ENCODE peak calls at places on chromosome 4, in ten cellular contexts. E is pancreas, I is fibroblast of mammary gland, O is uterus, H is Peyer's patch, U is thoracic aorta, J is AG04450, Z is OCI-LY7, C is transverse colon, P is lower lobe of right lung. K is an unnamed sample.
A peak's percentile ranks its signal among the peaks of the same experiment; 100 is the strongest.

GRCh38 chr4:2413821-2414610 is 4.4 kb downstream of the ZFYVE28 start:
- DNase-seq in P (peak; percentile 43), C (peak; percentile 87), O (no peak), H (peak; percentile 92), E (no peak), Z (no peak), J (no peak), U (no peak), I (no peak), K (no peak)

GRCh38 chr4:2258091-2259035 is 3.5 kb downstream of the MXD4 start:
- DNase-seq in U (peak; percentile 1), Z (no peak), H (no peak), P (peak; percentile 43), J (no peak), O (peak; percentile 17), I (no peak), E (no peak), C (peak; percentile 7), K (no peak)

GRCh38 chr4:157043131-157043530 is 32.8 kb upstream of the GLRB start:
- DNase-seq in U (no peak), E (no peak), J (peak; percentile 6), H (no peak), Z (no peak), I (peak; percentile 52), O (no peak), C (no peak), P (no peak), K (no peak)

GRCh38 chr4:150080335-150080734 is 2.1 kb downstream of the DCLK2 start:
- DNase-seq in J (no peak), H (no peak), I (peak; percentile 20), E (no peak), Z (no peak), P (no peak), U (no peak), O (no peak), C (no peak), K (no peak)

GRCh38 chr4:71687057-71687456 is 96.8 kb downstream of the GC start:
- DNase-seq in O (no peak), I (no peak), P (no peak), H (no peak), Z (no peak), E (no peak), C (no peak), J (no peak), U (no peak), K (no peak)

GRCh38 chr4:104128031-104128849 is 366.5 kb downstream of the CXXC4 start:
- DNase-seq in I (no peak), E (no peak), J (no peak), C (no peak), H (no peak), P (no peak), Z (no peak), U (no peak), O (no peak), K (no peak)

GRCh38 chr4:28518781-28519180 is 1658.1 kb downstream of the STIM2 start:
- DNase-seq in H (no peak), I (peak; percentile 59), P (no peak), J (no peak), O (no peak), U (no peak), Z (no peak), C (no peak), E (no peak), K (no peak)

GRCh38 chr4:20544645-20545044 is 155.6 kb upstream of the PACRGL start:
- DNase-seq in J (no peak), C (no peak), Z (peak; percentile 17), E (no peak), P (no peak), O (no peak), I (peak; percentile 65), H (no peak), U (no peak), K (no peak)

GRCh38 chr4:158169931-158170690 is 2.7 kb downstream of the GASK1B start:
- DNase-seq in H (no peak), O (no peak), C (no peak), Z (no peak), U (no peak), I (peak; percentile 53), E (no peak), P (no peak), J (no peak), K (no peak)

GRCh38 chr4:62377700-62378099 is 1177.6 kb downstream of the ADGRL3 start:
- DNase-seq in I (no peak), U (no peak), C (no peak), P (no peak), H (no peak), E (no peak), Z (no peak), O (no peak), J (no peak), K (no peak)

GRCh38 chr4:73446336-73446938 is 10.4 kb downstream of the AFP start:
- DNase-seq in P (no peak), U (no peak), E (no peak), I (peak; percentile 70), H (no peak), C (no peak), Z (peak; percentile 78), J (no peak), O (no peak), K (no peak)

GRCh38 chr4:153651961-153652784 is 31.9 kb upstream of the TLR2 start:
- DNase-seq in J (no peak), H (no peak), P (no peak), U (no peak), E (no peak), O (no peak), I (peak; percentile 77), C (no peak), Z (no peak), K (no peak)

GRCh38 chr4:65789850-65790249 is 119.6 kb upstream of the EPHA5 start:
- DNase-seq in O (no peak), H (no peak), E (no peak), Z (no peak), P (no peak), C (no peak), J (no peak), U (no peak), I (peak; percentile 1), K (no peak)

GRCh38 chr4:19358015-19358414 is 893.7 kb upstream of the SLIT2 start:
- DNase-seq in H (no peak), P (no peak), Z (no peak), E (no peak), C (no peak), O (no peak), J (no peak), I (peak; percentile 72), U (no peak), K (no peak)

GRCh38 chr4:26326791-26327190 is 6.0 kb downstream of the RBPJ start:
- DNase-seq in Z (no peak), I (peak; percentile 92), H (no peak), E (no peak), C (no peak), U (no peak), P (no peak), J (peak; percentile 89), O (no peak), K (no peak)

GRCh38 chr4:26322349-26322748 is 1.5 kb downstream of the RBPJ start:
- DNase-seq in H (no peak), P (no peak), C (no peak), O (no peak), E (no peak), Z (no peak), I (no peak), U (no peak), J (no peak), K (no peak)

GRCh38 chr4:26325191-26325590 is 4.4 kb downstream of the RBPJ start:
- DNase-seq in I (peak; percentile 69), E (no peak), P (no peak), O (no peak), H (no peak), U (no peak), C (no peak), Z (peak; percentile 57), J (no peak), K (no peak)

GRCh38 chr4:26321326-26322276 is 787 bp downstream of the RBPJ start:
- DNase-seq in J (no peak), E (no peak), C (peak; percentile 37), O (peak; percentile 18), U (no peak), H (peak; percentile 51), I (no peak), Z (peak; percentile 50), P (peak; percentile 54), K (no peak)

DNA sequence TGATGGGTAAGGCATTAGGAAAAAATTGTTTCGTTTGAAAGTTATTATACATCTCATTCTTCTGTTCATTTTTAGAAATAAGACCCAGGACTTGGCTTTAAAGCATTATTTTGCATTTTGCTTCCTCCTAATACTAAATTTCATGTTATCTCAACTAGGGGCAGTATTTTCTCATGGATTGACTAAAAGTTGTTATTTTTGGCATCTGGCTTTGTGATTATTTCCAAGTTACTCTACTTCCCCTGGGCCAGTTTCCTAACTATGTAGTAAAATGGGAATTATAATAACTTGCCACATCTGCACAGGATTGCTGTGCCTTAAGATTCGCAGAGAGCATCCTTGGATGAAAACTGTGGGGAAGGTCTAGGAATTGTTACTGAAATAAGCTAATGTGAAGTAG is 3.0 kb downstream of the RBPJ start:
- DNase-seq in J (no peak), P (no peak), Z (no peak), C (no peak), O (no peak), H (no peak), U (no peak), I (peak; percentile 76), E (no peak), K (no peak)
- H3K4me3 ChIP-seq in J (peak overlapping the region; percentile 98), P (no peak overlapping the region), Z (no peak overlapping the region), C (no peak overlapping the region), O (no peak overlapping the region), H (no peak overlapping the region), U (no peak overlapping the region), I (no peak overlapping the region), E (no peak overlapping the region), K (no peak overlapping the region)

GRCh38 chr4:121690001-121690400 is 6.8 kb downstream of the ANXA5 start:
- DNase-seq in E (no peak), U (no peak), Z (no peak), H (no peak), P (no peak), I (peak; percentile 72), J (no peak), C (no peak), O (no peak), K (no peak)
- H3K4me3 ChIP-seq in E (no peak overlapping the region), U (peak overlapping the region; percentile 45), Z (no peak overlapping the region), H (no peak overlapping the region), P (no peak overlapping the region), I (no peak overlapping the region), J (peak overlapping the region; percentile 48), C (no peak overlapping the region), O (no peak overlapping the region), K (no peak overlapping the region)

DNA sequence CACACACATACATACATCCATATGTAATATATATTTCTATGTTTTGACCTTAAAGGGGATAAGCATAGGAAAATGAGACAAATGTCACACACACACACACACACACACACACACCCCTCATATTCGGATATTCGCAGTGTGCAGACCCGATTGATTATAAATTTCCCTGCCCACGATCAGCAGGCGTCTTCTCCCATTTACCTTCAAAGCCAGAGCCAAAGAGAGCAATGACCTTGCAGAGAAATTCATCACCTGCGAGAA is 485 bp downstream of the GPRIN3 start:
- DNase-seq in U (no peak), J (no peak), E (no peak), H (no peak), O (no peak), I (no peak), C (no peak), Z (no peak), P (no peak), K (no peak)
- H3K4me3 ChIP-seq in U (peak overlapping the region; percentile 77), J (peak overlapping the region; percentile 57), E (peak overlapping the region; percentile 77), H (peak overlapping the region; percentile 69), O (peak overlapping the region; percentile 34), I (peak overlapping the region; percentile 15), C (peak overlapping the region; percentile 77), Z (peak overlapping the region; percentile 82), P (peak overlapping the region; percentile 73), K (peak overlapping the region; percentile 75)

GRCh38 chr4:689498-690122 is 659 bp upstream of the SLC49A3 start:
- DNase-seq in J (no peak), H (no peak), U (no peak), I (no peak), C (no peak), P (no peak), Z (no peak), O (no peak), E (no peak), K (no peak)
- H3K4me3 ChIP-seq in J (no peak overlapping the region), H (peak overlapping the region; percentile 55), U (peak overlapping the region; percentile 75), I (peak overlapping the region; percentile 29), C (peak overlapping the region; percentile 37), P (peak overlapping the region; percentile 68), Z (no peak overlapping the region), O (no peak overlapping the region), E (peak overlapping the region; percentile 37), K (peak overlapping the region; percentile 52)

K was measured in dorsolateral prefrontal cortex.